ENCODE peak calls at places on chromosomes 12 and 14, in seven cellular contexts. D is K562, J is GM12878, C is GM12892, Q is H1, V is SK-N-SH, H is HepG2. E is an unnamed sample.

GRCh38 chr14:101202627-101203404 is 299.3 kb upstream of the RTL1 start:
- DNase-seq in D (no peak), J (no peak), C (no peak), Q (no peak), V (no peak), H (no peak), E (no peak)

GRCh38 chr12:6771091-6771495 is 1.2 kb upstream of the LAG3 start:
- DNase-seq in D (no peak), J (no peak), C (no peak), Q (no peak), V (no peak), H (no peak), E (no peak)

GRCh38 chr14:94540031-94540794 is 21.0 kb upstream of the SERPINA4 start:
- DNase-seq in D (no peak), J (no peak), C (no peak), Q (no peak), V (no peak), H (peak), E (no peak)

GRCh38 chr12:98238513-98238912 is 276.9 kb upstream of the TMPO start:
- DNase-seq in D (no peak), J (no peak), C (no peak), Q (no peak), V (no peak), H (no peak), E (no peak)

GRCh38 chr12:126588586-126589249 is 1523.5 kb downstream of the AACS start:
- DNase-seq in D (no peak), J (no peak), C (no peak), Q (no peak), V (no peak), H (no peak), E (no peak)

GRCh38 chr14:67487937-67488893 is at the start of gene TMEM229B:
- DNase-seq in D (no peak), J (peak), C (peak), Q (no peak), V (no peak), H (no peak), E (peak)

GRCh38 chr12:16950041-16950677 is 344.2 kb upstream of the LMO3 start:
- DNase-seq in D (no peak), J (no peak), C (no peak), Q (no peak), V (no peak), H (no peak), E (no peak)

GRCh38 chr14:31286456-31287293 is 79.1 kb upstream of the HECTD1 start:
- DNase-seq in D (peak), J (no peak), C (no peak), Q (peak), V (no peak), H (peak), E (no peak)

GRCh38 chr12:5247144-5247543 is 184.8 kb upstream of the NTF3 start:
- DNase-seq in D (no peak), J (no peak), C (no peak), Q (no peak), V (no peak), H (no peak), E (no peak)

GRCh38 chr14:91380610-91381371 is 36.8 kb downstream of the CCDC88C start:
- DNase-seq in D (no peak), J (no peak), C (no peak), Q (no peak), V (no peak), H (no peak), E (no peak)

GRCh38 chr14:31229638-31230229 is 22.1 kb upstream of the HECTD1 start:
- DNase-seq in D (peak), J (no peak), C (no peak), Q (no peak), V (no peak), H (peak), E (no peak)

DNA sequence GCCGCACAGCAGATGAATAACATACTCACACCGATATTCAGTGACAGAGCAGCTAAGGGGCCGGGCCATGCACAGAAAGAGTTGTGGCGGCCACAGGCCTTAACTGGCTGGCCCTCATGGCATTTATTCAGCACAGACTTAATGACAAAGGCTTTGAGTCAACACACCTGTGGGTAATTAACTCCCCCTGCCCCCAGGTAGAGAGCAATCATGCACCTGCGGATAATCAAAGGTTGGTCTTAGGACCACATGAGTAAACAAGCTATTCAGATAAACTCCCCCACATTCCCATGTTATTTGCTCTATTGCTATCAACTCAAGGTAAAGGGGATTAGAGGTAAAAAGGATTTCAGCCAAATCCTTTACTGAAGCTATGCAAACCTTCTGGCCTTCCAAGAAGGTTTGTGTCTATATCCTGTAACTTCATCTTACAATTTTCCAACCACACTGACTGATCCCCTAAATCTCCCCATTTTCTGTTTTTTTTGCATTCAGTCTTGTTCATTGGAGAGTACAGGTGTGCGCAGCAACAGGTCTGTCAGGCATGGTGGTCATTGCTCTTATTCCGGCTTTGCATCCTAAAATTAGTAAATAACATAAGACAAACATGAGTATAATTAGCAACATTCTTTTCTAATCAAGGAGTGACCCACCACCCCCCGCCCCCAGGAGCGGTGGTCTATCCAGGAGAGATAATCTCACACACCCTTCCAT is 16.9 kb upstream of the BLTP3B start:
- DNase-seq in D (no peak), J (no peak), C (no peak), Q (no peak), V (no peak), H (no peak), E (no peak)
- TF ChIP-seq TAF1 in D (no peak), J (no peak), C (no peak), Q (no peak), V (no peak), H (no peak), E (no peak)

GRCh38 chr12:67784831-67785230 is 136.3 kb downstream of the DYRK2 start:
- DNase-seq in D (no peak), J (no peak), C (no peak), Q (no peak), V (no peak), H (no peak), E (no peak)
- TF ChIP-seq TAF1 in D (no peak), J (no peak), C (no peak), Q (no peak), V (no peak), H (no peak), E (no peak)

DNA sequence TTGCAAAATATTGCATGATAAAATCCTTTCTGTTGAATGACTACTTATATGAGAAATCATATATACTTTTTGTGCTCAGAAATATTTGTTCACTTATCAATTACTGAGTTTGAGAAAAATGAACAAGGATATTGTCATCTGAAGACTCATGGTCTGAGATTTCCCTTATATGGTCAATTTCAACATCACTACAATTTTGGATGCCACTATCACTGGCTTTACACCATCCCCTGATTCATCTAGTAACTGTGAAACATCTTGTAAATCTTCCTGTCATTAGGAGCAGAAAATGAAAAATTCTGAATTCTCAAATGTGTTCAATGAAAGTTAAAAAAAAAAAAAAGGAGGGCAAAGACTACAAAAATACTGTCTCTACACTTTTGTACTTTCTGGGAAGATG is 21.8 kb upstream of the GXYLT1 start:
- DNase-seq in D (no peak), J (no peak), C (no peak), Q (no peak), V (no peak), H (no peak), E (no peak)
- TF ChIP-seq TAF1 in D (no peak), J (no peak), C (no peak), Q (no peak), V (no peak), H (no peak), E (no peak)

GRCh38 chr12:31122481-31122880 is 48.8 kb downstream of the DDX11 start:
- DNase-seq in D (no peak), J (no peak), C (no peak), Q (no peak), V (no peak), H (no peak), E (no peak)
- TF ChIP-seq TAF1 in D (no peak), J (no peak), C (no peak), Q (no peak), V (no peak), H (no peak), E (no peak)

GRCh38 chr12:67085699-67086098 is 183.5 kb upstream of the CAND1 start:
- DNase-seq in D (no peak), J (no peak), C (no peak), Q (no peak), V (no peak), H (no peak), E (no peak)
- TF ChIP-seq TAF1 in D (no peak), J (no peak), C (no peak), Q (no peak), V (no peak), H (no peak), E (no peak)

DNA sequence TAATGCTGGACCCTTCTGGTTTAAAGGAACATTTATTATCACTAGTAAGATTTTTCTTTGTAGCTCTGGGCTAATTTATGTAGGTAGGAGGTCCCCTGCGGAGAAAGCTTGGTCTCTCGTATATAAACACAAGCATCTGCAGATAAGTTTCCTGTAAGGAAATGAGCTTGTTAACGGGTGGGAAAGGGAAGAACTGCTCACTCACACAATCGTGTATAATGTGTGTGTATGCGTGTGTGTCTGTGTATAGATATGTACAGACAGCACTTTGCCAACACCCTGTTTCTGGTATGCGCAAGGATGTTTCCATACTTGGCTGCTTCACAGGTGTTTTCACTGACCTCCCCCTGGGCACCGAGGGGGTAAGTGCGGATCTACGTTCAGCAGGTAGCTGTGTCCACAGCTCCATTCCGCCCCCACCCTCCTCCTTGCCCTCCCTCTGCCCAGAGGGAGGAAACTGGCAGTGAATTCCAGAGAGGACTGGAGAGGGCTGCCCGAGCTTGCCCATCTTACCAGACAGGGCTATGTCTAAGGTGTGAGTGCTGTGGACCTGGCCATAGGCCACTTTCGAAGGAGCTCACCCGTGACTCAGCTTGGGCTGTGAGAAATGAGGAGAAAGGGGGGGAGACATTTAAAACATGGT is 65.2 kb downstream of the NINJ2 start:
- DNase-seq in D (no peak), J (no peak), C (no peak), Q (no peak), V (no peak), H (no peak), E (no peak)
- TF ChIP-seq TAF1 in D (no peak), J (no peak), C (no peak), Q (no peak), V (no peak), H (no peak), E (no peak)

DNA sequence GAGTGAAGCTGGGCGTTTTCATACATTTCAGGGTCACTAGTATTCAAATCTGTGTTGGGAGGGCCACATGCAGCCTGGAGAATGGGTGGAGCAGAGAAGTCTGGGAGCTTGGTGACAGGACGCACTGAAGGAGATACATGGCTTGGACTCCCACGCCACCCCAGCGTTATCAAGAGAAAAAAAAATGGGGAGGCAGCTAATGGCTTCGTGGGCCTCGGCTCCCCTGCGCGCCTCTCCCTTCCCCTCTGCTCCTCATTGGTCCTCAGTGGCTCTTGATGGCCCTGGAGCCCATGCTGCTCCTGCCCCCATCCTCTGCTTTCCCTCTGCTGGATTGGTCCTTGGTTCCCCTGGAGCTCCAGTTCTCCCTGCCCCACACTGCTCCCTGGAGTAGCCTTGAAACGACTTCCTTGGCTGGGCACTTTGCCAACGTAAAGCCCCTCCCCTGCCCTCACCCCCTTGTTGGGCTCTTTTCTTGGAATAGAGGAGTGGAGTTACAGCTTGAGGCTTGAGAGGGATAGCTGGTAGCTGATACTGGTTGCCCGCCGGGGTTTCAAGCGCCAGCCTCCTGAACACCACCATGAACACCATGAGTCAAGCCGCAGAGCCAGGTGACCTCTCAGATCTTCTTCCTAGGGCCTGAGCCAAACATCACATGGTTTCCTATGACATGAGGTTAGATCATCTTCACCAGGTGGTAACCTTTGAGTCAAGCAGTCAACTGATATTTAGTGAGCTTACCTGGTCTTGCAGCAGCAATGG is 139.7 kb downstream of the PRKCH start:
- DNase-seq in D (peak), J (no peak), C (no peak), Q (no peak), V (no peak), H (peak), E (no peak)
- TF ChIP-seq TAF1 in D (no peak), J (no peak), C (no peak), Q (no peak), V (no peak), H (no peak), E (no peak)

DNA sequence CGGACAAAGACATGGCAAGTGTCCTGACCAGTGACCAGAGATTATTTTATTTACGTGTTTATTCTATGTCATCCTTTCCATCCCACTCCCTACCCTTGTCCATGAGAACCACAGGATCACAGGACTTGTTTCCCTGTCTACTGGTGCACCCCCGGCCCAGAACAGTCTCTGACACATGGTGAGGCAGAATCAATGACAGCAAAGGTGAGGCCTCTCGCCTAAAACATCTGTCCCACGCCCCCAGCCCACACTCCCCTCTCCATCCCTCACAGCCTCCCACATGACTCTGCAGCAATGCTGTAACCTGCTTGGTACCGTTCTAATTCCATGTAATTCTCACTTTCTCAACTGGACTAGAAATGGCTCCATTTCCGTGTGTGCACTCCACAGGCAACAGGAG is 149.9 kb downstream of the PIWIL1 start:
- DNase-seq in D (no peak), J (no peak), C (no peak), Q (no peak), V (no peak), H (no peak), E (no peak)
- TF ChIP-seq TAF1 in D (no peak), J (no peak), C (no peak), Q (no peak), V (no peak), H (no peak), E (no peak)

GRCh38 chr12:95215925-95216324 is 1.3 kb downstream of the FGD6 start:
- DNase-seq in D (no peak), J (no peak), C (no peak), Q (no peak), V (no peak), H (peak), E (no peak)
- TF ChIP-seq TAF1 in D (no peak), J (no peak), C (no peak), Q (no peak), V (no peak), H (no peak), E (no peak)

DNA sequence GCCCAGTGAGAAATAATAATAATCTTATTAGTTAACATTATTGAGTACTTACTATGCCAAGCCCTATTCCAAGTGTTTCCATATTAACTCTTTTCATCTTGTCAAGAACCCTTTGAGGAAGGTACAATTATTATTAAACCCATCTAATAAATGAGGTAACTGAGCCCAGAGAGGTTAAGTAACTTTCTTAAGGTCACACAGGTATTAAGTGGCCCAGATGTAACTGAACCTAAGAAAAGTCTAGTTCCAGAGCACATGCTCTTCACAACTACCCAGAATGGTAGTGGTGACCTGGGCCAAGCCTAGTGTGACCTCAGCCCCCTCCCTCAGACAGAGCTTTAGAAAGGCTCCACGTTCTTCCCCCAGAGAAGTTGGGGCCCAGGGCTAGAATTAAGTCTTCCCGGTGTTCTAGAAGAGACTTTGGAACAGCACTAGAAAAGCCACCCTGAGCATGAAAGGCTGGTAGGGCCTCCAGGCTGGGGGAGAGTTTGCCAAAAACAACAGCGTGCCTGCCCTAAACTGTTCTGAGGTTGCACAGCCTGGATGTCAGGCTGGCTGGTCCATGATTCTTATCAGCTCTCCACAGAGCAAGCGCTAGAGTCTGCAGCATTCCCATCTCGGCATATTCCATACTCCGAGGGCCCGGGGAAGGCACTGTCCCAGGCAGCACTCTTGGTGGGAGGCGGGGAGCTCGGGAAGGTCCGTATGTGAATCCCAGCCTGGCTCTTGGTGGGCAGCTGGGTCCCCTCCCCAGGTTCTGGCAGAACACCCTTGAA is 41.3 kb upstream of the CTDSP2 start:
- DNase-seq in D (peak), J (no peak), C (no peak), Q (no peak), V (peak), H (no peak), E (no peak)
- TF ChIP-seq TAF1 in D (no peak), J (no peak), C (no peak), Q (no peak), V (peak), H (no peak), E (no peak)

E was measured in GM12891.